ENCODE peak calls at places on chromosomes 11 and 22, in four cellular contexts. J is coronary artery, X is HL-60, H is BJ. U is an unnamed sample.

GRCh38 chr11:116910378-116910777 is 73.0 kb upstream of the APOA1 start:
- DNase-seq in X (no peak), J (no peak), H (no peak), U (no peak)

GRCh38 chr11:103863497-103863896 is 172.9 kb upstream of the DDI1 start:
- DNase-seq in J (no peak), X (no peak), H (no peak), U (no peak)

GRCh38 chr11:95512177-95512576 is 277.4 kb downstream of the FAM76B start:
- DNase-seq in X (no peak), J (peak), H (peak), U (no peak)

GRCh38 chr11:36475192-36475591 is 34.9 kb downstream of the TRAF6 start:
- DNase-seq in J (no peak), X (no peak), H (no peak), U (no peak)

GRCh38 chr22:24564376-24565058 is 8.7 kb downstream of the SNRPD3 start:
- DNase-seq in H (no peak), J (no peak), X (no peak), U (no peak)

GRCh38 chr22:49869855-49870712 is 16.4 kb downstream of the ZBED4 start:
- DNase-seq in H (no peak), X (no peak), J (no peak), U (no peak)

GRCh38 chr22:41367039-41367679 is 14.6 kb upstream of the TEF start:
- DNase-seq in H (peak), J (peak), X (peak), U (peak)

GRCh38 chr11:114088836-114089235 is 29.3 kb downstream of the ZBTB16 start:
- DNase-seq in H (no peak), X (no peak), J (no peak), U (no peak)

GRCh38 chr11:106621479-106621878 is 396.8 kb downstream of the GUCY1A2 start:
- DNase-seq in X (no peak), J (no peak), H (no peak), U (no peak)

GRCh38 chr11:11069741-11070550 is 212.1 kb upstream of the ZBED5 start:
- DNase-seq in J (no peak), X (no peak), H (no peak), U (no peak)

GRCh38 chr11:76903325-76903724 is 42.6 kb downstream of the ACER3 start:
- DNase-seq in H (no peak), X (no peak), J (no peak), U (no peak)

GRCh38 chr11:46359936-46360335 is 12.7 kb downstream of the DGKZ start:
- DNase-seq in X (no peak), J (no peak), H (no peak), U (no peak)

GRCh38 chr11:78796956-78797355 is 222.3 kb upstream of the NARS2 start:
- DNase-seq in H (peak), J (no peak), X (no peak), U (no peak)

GRCh38 chr22:30245181-30245984 is 1.2 kb downstream of the LIF start:
- DNase-seq in H (no peak), J (no peak), X (no peak), U (no peak)

GRCh38 chr22:30246962-30247376 is 410 bp upstream of the LIF start:
- DNase-seq in H (no peak), J (no peak), X (no peak), U (no peak)

GRCh38 chr22:30247561-30247960 is 1.0 kb upstream of the LIF start:
- DNase-seq in X (no peak), H (no peak), J (no peak), U (no peak)

GRCh38 chr22:30247974-30248373 is 1.4 kb upstream of the LIF start:
- DNase-seq in X (no peak), H (no peak), J (no peak), U (no peak)

GRCh38 chr22:30245985-30246901 is at the start of gene LIF:
- DNase-seq in H (no peak), J (no peak), X (no peak), U (no peak)
- TF ChIP-seq CTCF in H (no peak), J (no peak), X (no peak), U (peak)

GRCh38 chr11:129881570-129882170 is 13.7 kb downstream of the NFRKB start:
- DNase-seq in H (no peak), X (no peak), J (no peak), U (no peak)
- TF ChIP-seq CTCF in H (peak), X (peak), J (no peak), U (peak)

GRCh38 chr11:34857463-34857862 is 58.7 kb downstream of the APIP start:
- DNase-seq in J (no peak), X (no peak), H (no peak), U (no peak)

GRCh38 chr11:34855021-34855753 is 61.0 kb downstream of the APIP start:
- DNase-seq in H (no peak), J (no peak), X (no peak), U (no peak)

GRCh38 chr11:34851916-34852315 is 64.3 kb downstream of the APIP start:
- DNase-seq in X (no peak), H (no peak), J (no peak), U (no peak)

GRCh38 chr11:34859496-34859895 is 56.7 kb downstream of the APIP start:
- DNase-seq in X (no peak), H (no peak), J (no peak), U (no peak)

GRCh38 chr11:34855754-34856095 is 60.5 kb downstream of the APIP start:
- DNase-seq in X (no peak), H (no peak), J (no peak), U (no peak)
- TF ChIP-seq CTCF in X (no peak), H (no peak), J (no peak), U (no peak)

DNA sequence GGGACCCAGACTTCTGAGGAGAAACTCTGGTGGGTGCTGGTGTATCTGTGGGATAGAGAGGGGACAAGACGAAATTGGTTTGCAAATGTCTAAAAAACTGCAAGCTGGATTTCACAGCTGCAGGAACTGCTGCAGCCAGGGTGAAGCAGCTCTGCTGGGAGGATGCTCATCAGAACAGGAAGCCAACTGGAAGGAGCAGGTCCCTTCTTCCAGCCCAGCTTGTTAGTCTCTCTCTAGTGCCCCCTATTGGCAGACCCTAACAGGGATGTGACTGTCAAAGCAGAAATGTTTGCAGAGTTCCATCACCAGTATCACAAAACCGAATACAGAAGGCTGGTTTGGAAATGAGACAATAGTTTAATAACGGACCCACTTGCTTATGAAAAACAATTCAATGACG is 74.8 kb upstream of the SLC22A12 start:
- DNase-seq in X (peak), J (no peak), H (no peak), U (no peak)
- TF ChIP-seq CTCF in X (peak), J (no peak), H (no peak), U (peak)

DNA sequence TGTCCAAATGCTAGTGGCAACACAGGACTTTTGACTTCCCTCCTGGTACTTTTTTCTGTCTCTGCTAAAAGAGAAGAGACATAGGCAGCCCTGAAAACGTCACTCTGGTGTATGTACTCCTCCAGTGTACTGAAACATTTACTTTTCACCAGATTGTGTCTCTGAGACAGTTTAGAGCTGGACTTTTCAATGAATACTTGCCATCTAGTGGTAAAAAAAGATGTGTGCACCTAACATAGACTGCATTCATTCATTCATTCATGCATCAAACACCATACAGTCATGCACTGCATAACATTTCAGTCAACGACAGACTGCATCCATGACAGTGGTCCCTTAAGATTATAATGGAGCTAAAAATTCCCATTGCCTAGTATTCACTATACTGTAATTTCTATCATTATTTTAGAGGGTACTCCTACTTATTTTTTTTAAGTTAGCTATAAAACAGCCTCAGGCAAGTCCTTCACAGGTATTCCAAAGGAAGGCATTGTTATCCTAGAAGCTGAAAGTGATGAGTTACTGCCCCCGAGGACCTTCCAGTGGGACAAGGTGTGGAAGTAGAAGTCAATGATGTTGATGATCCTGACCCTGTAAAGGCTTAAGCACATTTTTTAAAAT is 186.2 kb downstream of the SPON1 start:
- DNase-seq in J (no peak), X (no peak), H (no peak), U (no peak)
- TF ChIP-seq CTCF in J (peak), X (peak), H (peak), U (peak)

GRCh38 chr11:20243974-20244373 is 83.7 kb upstream of the DBX1 start:
- DNase-seq in H (no peak), X (no peak), J (no peak), U (no peak)
- TF ChIP-seq CTCF in H (peak), X (no peak), J (no peak), U (peak)